ENCODE peak calls at places on chromosomes 13 and 19, in four cellular contexts. F is H1, P is IMR-90, B is neuronal stem cell. Z is an unnamed sample.

GRCh38 chr19:5914358-5914774 is 312 bp downstream of the CAPS start:
- DNase-seq in F (no peak), P (no peak), B (no peak), Z (no peak)

GRCh38 chr19:35216833-35217707 is 11.5 kb downstream of the FAM187B start:
- DNase-seq in F (no peak), P (no peak), B (no peak), Z (peak)

GRCh38 chr19:34145741-34146202 is 26.5 kb upstream of the LSM14A start:
- DNase-seq in F (peak), P (peak), B (peak), Z (peak)

GRCh38 chr13:45482571-45483173 is 17.9 kb downstream of the COG3 start:
- DNase-seq in F (no peak), P (peak), B (no peak), Z (no peak)

GRCh38 chr19:8585057-8585893 is 8.0 kb upstream of the MYO1F start:
- DNase-seq in F (no peak), P (no peak), B (no peak), Z (no peak)

GRCh38 chr13:111484129-111484925 is 163.9 kb downstream of the TEX29 start:
- DNase-seq in F (no peak), P (no peak), B (no peak), Z (no peak)

GRCh38 chr19:16325161-16325527 is 518 bp downstream of the KLF2 start:
- DNase-seq in F (peak), P (no peak), B (peak), Z (peak)

GRCh38 chr13:108263961-108264360 is 5.6 kb upstream of the TNFSF13B start:
- DNase-seq in F (no peak), P (no peak), B (no peak), Z (no peak)

GRCh38 chr19:51772977-51773376 is 12.0 kb downstream of the FPR2 start:
- DNase-seq in F (no peak), P (no peak), B (no peak), Z (no peak)

GRCh38 chr13:27211271-27211670 is 39.7 kb upstream of the USP12 start:
- DNase-seq in F (no peak), P (no peak), B (no peak), Z (no peak)

GRCh38 chr19:53634768-53635167 is 3.0 kb downstream of the DPRX start:
- DNase-seq in F (no peak), P (no peak), B (no peak), Z (no peak)

GRCh38 chr19:6238256-6238642 is 41.5 kb downstream of the MLLT1 start:
- DNase-seq in F (no peak), P (no peak), B (no peak), Z (no peak)

GRCh38 chr19:33956941-33957340 is 160.3 kb downstream of the KCTD15 start:
- DNase-seq in F (peak), P (no peak), B (no peak), Z (no peak)

GRCh38 chr19:2045501-2046045 is 5.5 kb downstream of the MKNK2 start:
- DNase-seq in F (peak), P (no peak), B (no peak), Z (no peak)

GRCh38 chr13:51177188-51177587 is 45.0 kb upstream of the FAM124A start:
- DNase-seq in F (peak), P (no peak), B (no peak), Z (no peak)

DNA sequence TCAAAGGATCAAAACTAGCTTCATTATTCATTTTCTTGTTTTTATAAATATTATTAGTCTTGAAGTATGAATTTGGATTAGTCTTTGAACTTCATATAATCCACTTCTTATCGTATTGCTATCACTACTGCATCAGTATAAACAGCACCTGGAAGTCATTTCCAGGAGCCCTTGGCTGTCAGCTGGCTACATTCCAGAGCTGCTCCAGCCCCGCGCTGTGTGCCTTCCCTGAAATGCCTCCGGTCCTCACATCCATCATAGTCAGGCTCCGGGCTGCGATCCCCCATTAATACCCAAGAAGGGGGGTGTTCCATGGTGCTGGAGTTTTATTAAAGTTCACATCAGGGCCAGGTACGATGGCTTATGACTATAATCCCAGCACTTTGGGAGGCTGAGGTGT is 124.3 kb upstream of the GJB6 start:
- DNase-seq in F (no peak), P (no peak), B (no peak), Z (no peak)
- H3K23ac ChIP-seq in F (no peak), P (no peak), B (no peak), Z (no peak)

GRCh38 chr19:24033308-24033961 is 53.6 kb upstream of the ZNF254 start:
- DNase-seq in F (peak), P (peak), B (peak), Z (peak)
- H3K23ac ChIP-seq in F (no peak), P (peak), B (peak), Z (no peak)

DNA sequence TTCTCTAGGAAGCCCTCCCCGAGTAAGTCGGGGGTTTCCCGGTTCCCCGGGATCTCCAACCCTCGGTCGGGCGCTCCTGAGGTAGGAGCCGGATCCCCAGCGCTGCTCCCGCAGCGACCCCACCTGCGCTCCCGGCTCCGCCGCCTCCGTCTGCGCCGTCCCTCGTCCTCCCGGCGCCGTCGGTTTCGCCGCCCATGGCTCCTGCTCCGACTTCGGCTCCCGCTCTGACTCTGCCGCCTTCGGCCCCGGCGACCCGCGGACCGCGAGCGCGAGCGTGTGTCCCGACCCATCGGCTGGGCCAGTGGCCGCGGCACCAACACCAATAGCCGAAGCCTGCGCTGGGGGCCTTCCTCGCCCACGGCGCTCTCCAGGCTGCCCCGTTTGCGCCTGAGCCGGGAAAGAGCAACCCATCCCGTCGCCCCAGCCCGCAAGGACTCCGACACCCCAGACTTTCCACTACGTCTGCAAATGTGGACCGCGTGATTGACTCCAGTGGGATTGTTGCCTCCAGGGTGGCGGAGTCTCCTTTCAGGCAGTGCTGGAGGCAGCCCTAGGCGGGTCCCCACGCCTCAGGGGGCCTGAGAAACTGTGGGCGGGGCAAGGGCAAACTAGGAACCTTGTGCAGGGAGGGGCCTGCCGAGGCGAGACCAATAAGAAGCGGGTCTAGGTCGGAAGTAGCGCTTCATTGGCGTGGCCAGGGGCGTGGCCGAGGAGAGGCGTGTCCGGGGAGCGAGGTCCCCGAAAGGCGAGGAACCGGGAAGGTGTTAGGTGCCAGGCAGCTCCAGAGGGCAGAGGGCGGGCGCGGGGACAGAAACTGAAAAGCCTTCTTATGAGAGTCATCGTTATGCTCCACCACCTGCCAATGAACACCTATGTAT is at the start of gene CACTIN:
- DNase-seq in F (peak), P (peak), B (peak), Z (peak)
- H3K23ac ChIP-seq in F (no peak), P (peak), B (peak), Z (no peak)

GRCh38 chr13:114303700-114304327 is 10.5 kb upstream of the CHAMP1 start:
- DNase-seq in F (peak), P (no peak), B (no peak), Z (no peak)
- H3K23ac ChIP-seq in F (no peak), P (no peak), B (no peak), Z (no peak)

DNA sequence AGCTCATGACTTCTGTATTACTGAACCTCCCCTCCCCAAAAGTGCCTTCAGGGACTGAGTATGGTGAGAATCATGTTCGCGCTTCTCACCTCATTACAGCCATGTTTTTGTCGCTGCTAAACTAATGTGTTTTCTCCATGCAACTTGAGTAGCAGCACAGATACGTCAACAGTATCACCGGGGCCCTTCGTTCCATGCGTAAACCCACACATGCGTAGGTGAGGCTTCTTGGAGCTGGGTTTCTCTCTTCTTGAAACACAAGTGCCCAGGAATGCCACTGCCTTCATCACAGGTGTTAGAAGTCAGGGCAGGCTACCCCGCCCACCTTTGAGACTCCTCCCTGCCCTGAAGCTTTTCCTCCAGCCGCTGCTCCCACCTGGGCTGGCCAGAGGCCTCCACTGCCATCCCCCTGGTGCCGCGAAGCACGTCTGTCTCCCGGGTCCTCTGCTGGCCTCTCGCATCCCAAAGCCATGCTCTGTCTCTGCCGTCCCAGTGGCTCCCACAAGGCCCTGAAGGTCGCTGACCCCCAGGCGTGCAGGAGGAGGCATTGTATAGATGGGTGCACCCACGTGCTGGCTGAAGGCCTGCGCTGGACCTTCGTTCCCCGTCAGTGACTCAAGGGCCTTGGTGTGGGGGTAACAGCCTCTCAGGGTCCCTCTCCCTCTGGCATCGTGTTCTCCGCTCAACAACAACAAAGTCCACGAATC is 135.3 kb upstream of the MCF2L start:
- DNase-seq in F (no peak), P (no peak), B (no peak), Z (no peak)
- H3K23ac ChIP-seq in F (no peak), P (no peak), B (no peak), Z (no peak)

GRCh38 chr19:57351867-57352266 is 796 bp downstream of the ZNF304 start:
- DNase-seq in F (no peak), P (peak), B (no peak), Z (no peak)
- H3K23ac ChIP-seq in F (no peak), P (peak), B (peak), Z (no peak)

GRCh38 chr19:45613926-45614725 is 12.1 kb upstream of the GPR4 start:
- DNase-seq in F (no peak), P (peak), B (no peak), Z (no peak)
- H3K23ac ChIP-seq in F (no peak), P (peak), B (no peak), Z (no peak)

DNA sequence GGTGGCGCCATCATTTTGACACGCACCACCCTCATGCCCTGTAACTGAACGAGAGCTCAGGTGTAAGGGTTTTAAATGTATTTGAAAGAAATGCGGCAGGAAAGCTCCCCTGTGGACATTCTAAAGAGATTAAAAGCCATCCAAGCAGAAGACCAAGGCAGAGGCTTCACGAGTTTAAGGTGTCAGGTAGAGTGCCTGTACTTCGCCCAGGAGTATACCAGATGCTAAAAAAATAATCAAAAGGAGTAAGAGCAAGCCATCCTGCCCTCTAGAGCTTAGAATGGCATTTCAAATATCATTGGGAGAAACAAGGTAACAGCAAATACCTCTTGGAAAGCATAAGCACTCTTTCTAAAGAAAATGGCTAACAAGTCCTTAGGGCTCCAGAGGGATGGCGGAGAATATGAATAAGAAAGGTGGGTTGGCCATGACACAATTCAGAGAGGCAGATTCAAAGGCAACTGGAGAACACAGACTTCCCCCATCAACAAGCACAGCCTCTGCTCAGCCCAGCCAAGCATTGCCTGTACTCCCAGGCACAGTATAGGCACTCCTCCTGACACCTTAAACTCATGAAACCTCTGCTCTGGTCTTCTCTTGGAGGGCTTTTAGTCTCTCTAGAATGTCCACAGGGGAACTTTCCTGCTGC is 447.6 kb downstream of the SUCLA2 start:
- DNase-seq in F (no peak), P (no peak), B (no peak), Z (peak)
- H3K23ac ChIP-seq in F (no peak), P (no peak), B (no peak), Z (no peak)

GRCh38 chr13:62887046-62887445 is 1471.4 kb upstream of the PCDH20 start:
- DNase-seq in F (no peak), P (no peak), B (no peak), Z (no peak)
- H3K23ac ChIP-seq in F (no peak), P (no peak), B (no peak), Z (no peak)

Z was measured in H9.